ENCODE peak calls at places on chromosomes 3 and 15, in five cellular contexts. S, U, P, H and R are unnamed samples.

GRCh38 chr3:38360345-38360744 is 13.8 kb downstream of the XYLB start:
- DNase-seq in S (no peak), U (no peak), P (no peak), H (no peak), R (no peak)

GRCh38 chr3:129001817-129002572 is 891 bp downstream of the EFCC1 start:
- DNase-seq in S (peak), U (no peak), P (no peak), H (peak), R (no peak)

GRCh38 chr15:100873029-100873677 is 6.5 kb upstream of the ALDH1A3 start:
- DNase-seq in S (no peak), U (peak), P (peak), H (no peak), R (no peak)

GRCh38 chr3:38163117-38163870 is 2.0 kb upstream of the OXSR1 start:
- DNase-seq in S (no peak), U (no peak), P (no peak), H (no peak), R (no peak)

GRCh38 chr3:11246663-11246970 is 25.6 kb upstream of the ATG7 start:
- DNase-seq in S (no peak), U (no peak), P (no peak), H (no peak), R (no peak)

GRCh38 chr15:100190675-100191074 is 151.1 kb downstream of the ADAMTS17 start:
- DNase-seq in S (peak), U (no peak), P (no peak), H (no peak), R (no peak)

GRCh38 chr3:126424751-126425150 is 30.0 kb downstream of the CFAP100 start:
- DNase-seq in S (peak), U (no peak), P (no peak), H (no peak), R (no peak)

GRCh38 chr15:30649952-30650929 is 24.3 kb downstream of the ARHGAP11B start:
- DNase-seq in S (no peak), U (no peak), P (no peak), H (no peak), R (no peak)

GRCh38 chr15:52440414-52440813 is 88.3 kb downstream of the MYO5A start:
- DNase-seq in S (no peak), U (no peak), P (no peak), H (no peak), R (no peak)

GRCh38 chr3:128033102-128033501 is 19.1 kb upstream of the SEC61A1 start:
- DNase-seq in S (no peak), U (no peak), P (no peak), H (no peak), R (no peak)

GRCh38 chr3:23956701-23957100 is 11.6 kb downstream of the NR1D2 start:
- DNase-seq in S (no peak), U (no peak), P (no peak), H (no peak), R (no peak)

GRCh38 chr15:73727330-73728018 is 25.7 kb downstream of the INSYN1 start:
- DNase-seq in S (no peak), U (peak), P (no peak), H (no peak), R (no peak)

GRCh38 chr3:189937302-189938255 is 183.1 kb downstream of the P3H2 start:
- DNase-seq in S (no peak), U (peak), P (no peak), H (no peak), R (no peak)

GRCh38 chr15:77834276-77834990 is 201.7 kb upstream of the LINGO1 start:
- DNase-seq in S (peak), U (no peak), P (no peak), H (no peak), R (peak)

GRCh38 chr3:169664034-169664820 is 715 bp upstream of the MECOM start:
- DNase-seq in S (peak), U (no peak), P (no peak), H (peak), R (no peak)

GRCh38 chr3:186815490-186815889 is 9.2 kb upstream of the RFC4 start:
- DNase-seq in S (no peak), U (peak), P (no peak), H (no peak), R (no peak)

GRCh38 chr3:5205165-5205941 is 17.8 kb downstream of the EDEM1 start:
- DNase-seq in S (no peak), U (no peak), P (no peak), H (no peak), R (no peak)

GRCh38 chr3:126337980-126338651 is 19.1 kb downstream of the KLF15 start:
- DNase-seq in S (peak), U (no peak), P (no peak), H (no peak), R (peak)